ENCODE peak calls at places on chromosome 19, in ten cellular contexts. Q is substantia nigra, J is thyroid gland, B is sigmoid colon, A is OCI-LY7, X is lung, F is tibial nerve, H is lower lobe of right lung, C is pancreas, M is aorta. I is an unnamed sample.

GRCh38 chr19:7602935-7603497 is 7.4 kb downstream of the CAMSAP3 start:
- DNase-seq in Q (no peak), J (peak; percentile 54), B (no peak), A (no peak), X (no peak), F (no peak), H (no peak), C (no peak), M (no peak), I (no peak)

GRCh38 chr19:12752056-12752781 is 628 bp downstream of the BEST2 start:
- DNase-seq in Q (no peak), J (no peak), B (no peak), A (no peak), X (no peak), F (no peak), H (no peak), C (no peak), M (no peak), I (no peak)

GRCh38 chr19:31270897-31271568 is 78.2 kb downstream of the TSHZ3 start:
- DNase-seq in Q (no peak), J (no peak), B (peak; percentile 58), A (no peak), X (no peak), F (no peak), H (no peak), C (no peak), M (no peak), I (no peak)

GRCh38 chr19:53812335-53812734 is 11.8 kb downstream of the NLRP12 start:
- DNase-seq in Q (no peak), J (no peak), B (no peak), A (peak; percentile 8), X (no peak), F (no peak), H (no peak), C (no peak), M (no peak), I (no peak)

GRCh38 chr19:31534231-31534630 is 185.0 kb upstream of the TSHZ3 start:
- DNase-seq in Q (no peak), J (no peak), B (no peak), A (no peak), X (no peak), F (no peak), H (no peak), C (no peak), M (no peak), I (no peak)

GRCh38 chr19:36915992-36916830 is at the start of the genes ZNF568 and ZNF829:
- DNase-seq in Q (peak; percentile 74), J (peak; percentile 91), B (peak; percentile 91), A (no peak), X (peak; percentile 88), F (peak; percentile 71), H (peak; percentile 92), C (peak; percentile 80), M (peak; percentile 94), I (no peak)

GRCh38 chr19:38142176-38143035 is 81.6 kb downstream of the DPF1 start:
- DNase-seq in Q (peak; percentile 21), J (peak; percentile 8), B (no peak), A (peak; percentile 63), X (no peak), F (no peak), H (no peak), C (peak; percentile 34), M (no peak), I (no peak)

GRCh38 chr19:13729859-13730258 is 34.5 kb upstream of the MRI1 start:
- DNase-seq in Q (no peak), J (no peak), B (no peak), A (no peak), X (no peak), F (no peak), H (no peak), C (no peak), M (no peak), I (no peak)

GRCh38 chr19:6065685-6066365 is 44.5 kb downstream of the RFX2 start:
- DNase-seq in Q (no peak), J (no peak), B (no peak), A (no peak), X (no peak), F (no peak), H (peak; percentile 73), C (peak; percentile 48), M (peak; percentile 73), I (no peak)

GRCh38 chr19:6271721-6272410 is 7.9 kb downstream of the MLLT1 start:
- DNase-seq in Q (peak; percentile 20), J (peak; percentile 90), B (peak; percentile 97), A (no peak), X (peak; percentile 73), F (peak; percentile 64), H (peak; percentile 72), C (peak; percentile 79), M (peak; percentile 77), I (no peak)

GRCh38 chr19:49852631-49853126 is 1.7 kb downstream of the PTOV1 start:
- DNase-seq in Q (no peak), J (no peak), B (no peak), A (peak; percentile 31), X (no peak), F (no peak), H (no peak), C (no peak), M (no peak), I (no peak)

GRCh38 chr19:48481191-48481500 is 12.0 kb downstream of the CYTH2 start:
- DNase-seq in Q (no peak), J (no peak), B (no peak), A (no peak), X (no peak), F (no peak), H (no peak), C (no peak), M (no peak), I (no peak)
- H3K27ac ChIP-seq in Q (peak overlapping the region; percentile 61), J (peak overlapping the region; percentile 55), B (peak overlapping the region; percentile 89), A (no peak overlapping the region), X (peak overlapping the region; percentile 78), F (peak overlapping the region; percentile 81), H (peak overlapping the region; percentile 81), C (no peak overlapping the region), M (peak overlapping the region; percentile 85), I (peak overlapping the region; percentile 84)

GRCh38 chr19:18636969-18637629 is at the start of gene KLHL26:
- DNase-seq in Q (no peak), J (no peak), B (no peak), A (no peak), X (no peak), F (no peak), H (no peak), C (no peak), M (no peak), I (no peak)
- H3K27ac ChIP-seq in Q (peak within 1 kb of the TSS; percentile 82), J (peak within 1 kb of the TSS; percentile 92), B (peak within 1 kb of the TSS; percentile 86), A (peak within 1 kb of the TSS; percentile 17), X (peak within 1 kb of the TSS; percentile 96), F (peak within 1 kb of the TSS; percentile 89), H (peak within 1 kb of the TSS; percentile 87), C (peak within 1 kb of the TSS; percentile 76), M (peak within 1 kb of the TSS; percentile 87), I (peak within 1 kb of the TSS; percentile 96)

GRCh38 chr19:45865269-45865948 is 1.3 kb downstream of the FOXA3 start:
- DNase-seq in Q (no peak), J (no peak), B (no peak), A (no peak), X (no peak), F (no peak), H (no peak), C (peak; percentile 70), M (no peak), I (no peak)

GRCh38 chr19:45863840-45864628 is at the start of gene FOXA3:
- DNase-seq in Q (no peak), J (no peak), B (no peak), A (peak; percentile 64), X (no peak), F (no peak), H (no peak), C (peak; percentile 91), M (no peak), I (no peak)

GRCh38 chr19:45864629-45865082 is 530 bp downstream of the FOXA3 start:
- DNase-seq in Q (no peak), J (no peak), B (no peak), A (no peak), X (no peak), F (no peak), H (no peak), C (peak; percentile 17), M (no peak), I (no peak)

GRCh38 chr19:45863335-45863839 is 440 bp upstream of the SYMPK start:
- DNase-seq in Q (no peak), J (no peak), B (no peak), A (no peak), X (no peak), F (no peak), H (no peak), C (no peak), M (no peak), I (no peak)

DNA sequence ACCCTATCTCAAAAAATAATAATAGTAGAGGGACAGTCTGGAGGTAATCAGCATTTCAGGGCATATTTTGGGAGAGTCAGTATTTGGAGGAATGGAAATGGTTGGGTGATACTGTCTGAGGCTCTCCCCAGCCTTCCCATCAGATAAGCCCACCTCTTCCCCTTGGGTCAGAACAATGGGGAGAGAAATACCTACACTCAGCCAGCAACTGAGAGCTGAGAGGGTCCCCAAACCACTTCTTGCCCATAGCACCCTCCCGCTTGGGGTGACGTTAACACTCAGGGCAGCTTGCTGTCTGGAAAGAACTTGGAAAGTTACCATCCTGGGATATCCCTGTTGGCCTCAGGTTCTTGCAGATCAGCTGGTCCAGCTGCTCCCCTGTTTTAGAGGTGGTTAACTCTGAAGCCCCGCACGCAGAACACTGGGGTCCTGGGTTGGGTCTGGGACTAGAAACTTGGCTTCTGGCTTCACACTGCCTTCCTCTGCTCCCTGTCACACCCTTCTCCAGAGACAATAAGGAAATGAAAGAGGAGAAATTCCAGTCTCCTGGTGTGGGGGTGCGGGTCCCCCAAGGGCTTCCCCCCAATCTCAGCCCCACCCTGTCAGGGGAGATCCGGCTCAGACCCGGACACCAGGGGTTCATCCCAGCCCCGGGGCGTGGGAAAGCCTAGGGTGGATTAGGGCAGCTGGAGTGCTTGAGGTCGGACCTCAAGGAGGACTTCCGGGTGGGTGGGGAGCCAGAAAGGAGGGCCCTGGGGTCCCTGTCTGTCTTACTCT is 2.5 kb downstream of the FOXA3 start:
- DNase-seq in Q (no peak), J (no peak), B (no peak), A (no peak), X (no peak), F (no peak), H (no peak), C (peak; percentile 40), M (no peak), I (no peak)
- H3K27ac ChIP-seq in Q (no peak overlapping the region), J (no peak overlapping the region), B (no peak overlapping the region), A (no peak overlapping the region), X (no peak overlapping the region), F (peak overlapping the region; percentile 7), H (no peak overlapping the region), C (no peak overlapping the region), M (no peak overlapping the region), I (no peak overlapping the region)

DNA sequence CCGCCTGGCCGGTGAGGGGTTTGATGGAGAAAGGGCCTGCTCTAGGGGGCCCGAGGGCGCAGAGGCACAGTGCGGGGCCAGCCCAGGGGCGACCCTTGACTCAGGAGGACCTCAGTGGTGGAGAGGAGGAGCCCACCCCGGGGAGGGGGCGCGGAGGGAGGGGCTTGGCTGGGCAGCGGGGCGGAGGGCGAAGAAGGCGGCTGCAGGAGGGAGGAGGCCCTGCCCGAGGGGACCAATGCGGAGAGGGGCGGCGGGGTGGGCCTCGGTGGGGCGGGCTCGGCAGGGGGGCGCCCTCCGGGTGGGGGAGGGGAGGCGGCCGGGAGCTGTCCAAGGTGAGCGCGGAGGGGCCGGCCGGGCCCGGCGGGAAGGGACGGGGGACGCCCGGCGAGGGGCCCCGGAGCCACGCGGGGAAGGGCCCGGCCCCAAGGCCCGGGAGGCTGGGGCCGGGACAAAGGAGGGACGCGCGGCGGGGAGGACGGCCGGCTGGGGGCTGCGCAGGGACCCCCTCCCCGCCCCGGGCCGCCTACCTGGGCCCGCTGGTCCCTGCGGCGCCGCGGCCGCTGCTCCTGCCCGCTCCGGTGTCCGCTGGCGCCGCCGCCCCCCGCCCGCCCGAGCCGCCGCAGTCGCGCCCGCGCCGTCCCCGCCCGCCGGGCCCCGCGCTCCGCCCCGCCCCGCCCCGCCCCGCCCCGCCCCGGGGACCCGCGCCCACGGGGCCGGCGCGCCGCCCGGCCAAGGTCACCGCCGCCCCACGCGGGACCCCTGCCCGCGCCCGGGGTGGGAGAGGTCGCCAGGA is at the start of gene DIRAS1:
- DNase-seq in Q (no peak), J (no peak), B (peak; percentile 51), A (no peak), X (no peak), F (no peak), H (no peak), C (no peak), M (no peak), I (no peak)
- H3K27ac ChIP-seq in Q (no peak within 1 kb of the TSS), J (no peak within 1 kb of the TSS), B (no peak within 1 kb of the TSS), A (no peak within 1 kb of the TSS), X (no peak within 1 kb of the TSS), F (no peak within 1 kb of the TSS), H (no peak within 1 kb of the TSS), C (no peak within 1 kb of the TSS), M (no peak within 1 kb of the TSS), I (peak within 1 kb of the TSS; percentile 45)